ENCODE peak calls at places on chromosomes 16 and 17, in eight cellular contexts. V is amniotic stem cell, H is GM10248, F is astrocyte of the spinal cord, E is RCC 7860, B is endothelial cell of umbilical vein, G is iPS-NIHi11, N is NCI-H510A. L is an unnamed sample.

GRCh38 chr17:83086907-83087787 is 7.7 kb downstream of the METRNL start:
- DNase-seq in H (no peak), V (no peak), N (no peak), G (no peak), E (no peak), F (no peak), B (no peak), L (no peak)

GRCh38 chr16:27204232-27204915 is 1.0 kb downstream of the KDM8 start:
- DNase-seq in V (no peak), F (no peak), H (no peak), E (no peak), B (no peak), N (no peak), G (no peak), L (peak; percentile 87)

GRCh38 chr16:1458977-1459341 is 14.6 kb upstream of the CCDC154 start:
- DNase-seq in V (no peak), B (no peak), H (peak; percentile 72), G (no peak), E (no peak), F (no peak), N (no peak), L (no peak)

GRCh38 chr17:45705123-45706009 is 78.8 kb upstream of the CRHR1 start:
- DNase-seq in G (no peak), V (no peak), N (no peak), H (no peak), F (no peak), E (peak; percentile 49), B (no peak), L (no peak)

GRCh38 chr16:65751622-65752598 is 614.6 kb upstream of the CDH5 start:
- DNase-seq in E (no peak), B (no peak), N (no peak), G (no peak), F (no peak), H (no peak), V (no peak), L (no peak)

GRCh38 chr16:85536073-85536410 is 77.1 kb upstream of the GSE1 start:
- DNase-seq in F (no peak), H (no peak), V (no peak), N (no peak), G (no peak), E (no peak), B (peak; percentile 8), L (no peak)

GRCh38 chr17:2390199-2390880 is 10.5 kb downstream of the MNT start:
- DNase-seq in G (no peak), F (no peak), H (no peak), E (no peak), V (no peak), N (no peak), B (no peak), L (no peak)

GRCh38 chr17:44353656-44354331 is 8.7 kb downstream of the GRN start:
- DNase-seq in H (peak; percentile 49), F (no peak), N (no peak), G (peak; percentile 74), B (no peak), V (no peak), E (no peak), L (no peak)

GRCh38 chr17:14427914-14428639 is 127.2 kb downstream of the HS3ST3B1 start:
- DNase-seq in F (no peak), E (no peak), V (no peak), H (no peak), G (no peak), B (no peak), N (no peak), L (no peak)

GRCh38 chr17:67107811-67108210 is 63.5 kb downstream of the CACNG1 start:
- DNase-seq in F (no peak), V (no peak), N (no peak), G (no peak), B (no peak), E (no peak), H (no peak), L (no peak)

GRCh38 chr16:19991614-19992013 is 82.1 kb downstream of the GPR139 start:
- DNase-seq in G (peak; percentile 36), E (no peak), H (no peak), N (no peak), B (no peak), F (no peak), V (no peak), L (no peak)

L was measured in NCI-H146.